ENCODE peak calls at places on chromosomes 12 and 14, in five cellular contexts. D is fibroblast of mammary gland, G is Caki2, W is HTR-8/SVneo, M is stomach. S is an unnamed sample.

GRCh38 chr12:54371328-54372112 is 7.2 kb upstream of the GPR84 start:
- DNase-seq in D (no peak), G (no peak), W (no peak), M (no peak), S (peak)

GRCh38 chr14:62076825-62077660 is 314.8 kb downstream of the SNAPC1 start:
- DNase-seq in D (no peak), G (no peak), W (no peak), M (no peak), S (no peak)

GRCh38 chr12:94308612-94309011 is 151.1 kb downstream of the CEP83 start:
- DNase-seq in D (peak), G (no peak), W (no peak), M (no peak), S (no peak)

GRCh38 chr12:95016120-95016519 is 12.6 kb upstream of the NDUFA12 start:
- DNase-seq in D (no peak), G (no peak), W (no peak), M (no peak), S (no peak)

GRCh38 chr12:113372371-113372770 is 14.0 kb downstream of the PLBD2 start:
- DNase-seq in D (no peak), G (no peak), W (no peak), M (no peak), S (no peak)

GRCh38 chr12:109124878-109125648 is 8.7 kb downstream of the ACACB start:
- DNase-seq in D (no peak), G (no peak), W (no peak), M (no peak), S (no peak)

GRCh38 chr14:65168840-65169239 is 66.5 kb upstream of the MAX start:
- DNase-seq in D (peak), G (no peak), W (no peak), M (no peak), S (no peak)

GRCh38 chr12:106113042-106113441 is 25.7 kb downstream of the NUAK1 start:
- DNase-seq in D (no peak), G (peak), W (no peak), M (no peak), S (no peak)

GRCh38 chr12:71128191-71128590 is 29.6 kb downstream of the TSPAN8 start:
- DNase-seq in D (peak), G (peak), W (no peak), M (no peak), S (no peak)

GRCh38 chr14:79407572-79407971 is 803.7 kb downstream of the DIO2 start:
- DNase-seq in D (no peak), G (no peak), W (no peak), M (no peak), S (no peak)

GRCh38 chr12:80352476-80352875 is 91.6 kb upstream of the PTPRQ start:
- DNase-seq in D (peak), G (no peak), W (peak), M (no peak), S (no peak)

GRCh38 chr14:44418856-44419255 is 88.2 kb downstream of the FSCB start:
- DNase-seq in D (no peak), G (no peak), W (no peak), M (no peak), S (no peak)

GRCh38 chr14:22973217-22974032 is 8.9 kb downstream of the AJUBA start:
- DNase-seq in D (peak), G (peak), W (peak), M (peak), S (peak)

GRCh38 chr12:122610911-122611310 is 83.9 kb downstream of the KNTC1 start:
- DNase-seq in D (peak), G (no peak), W (no peak), M (no peak), S (no peak)

GRCh38 chr12:57475271-57476161 is 4.2 kb downstream of the ARHGAP9 start:
- DNase-seq in D (peak), G (no peak), W (no peak), M (no peak), S (no peak)

GRCh38 chr14:38790916-38791315 is 312.1 kb downstream of the SEC23A start:
- DNase-seq in D (no peak), G (no peak), W (no peak), M (no peak), S (no peak)

GRCh38 chr12:44589697-44590096 is 286.4 kb downstream of the NELL2 start:
- DNase-seq in D (no peak), G (peak), W (no peak), M (no peak), S (no peak)

GRCh38 chr12:128930591-128930990 is 77.3 kb downstream of the GLT1D1 start:
- DNase-seq in D (no peak), G (no peak), W (no peak), M (no peak), S (no peak)

GRCh38 chr14:68412505-68413496 is 380.1 kb downstream of the ZFP36L1 start:
- DNase-seq in D (no peak), G (peak), W (no peak), M (no peak), S (no peak)

GRCh38 chr12:32603858-32604257 is 75.2 kb upstream of the DNM1L start:
- DNase-seq in D (peak), G (no peak), W (no peak), M (no peak), S (no peak)

GRCh38 chr12:127911289-127911688 is 355.7 kb upstream of the TMEM132C start:
- DNase-seq in D (no peak), G (no peak), W (no peak), M (no peak), S (no peak)

GRCh38 chr12:43921666-43922337 is 85.9 kb downstream of the TMEM117 start:
- DNase-seq in D (peak), G (no peak), W (no peak), M (no peak), S (no peak)

GRCh38 chr12:121508533-121508932 is 72.3 kb downstream of the KDM2B start:
- DNase-seq in D (no peak), G (no peak), W (no peak), M (no peak), S (no peak)

GRCh38 chr12:57693317-57693658 is 644 bp upstream of the OS9 start:
- DNase-seq in D (no peak), G (no peak), W (no peak), M (no peak), S (no peak)

GRCh38 chr14:33198684-33199083 is 260.0 kb downstream of the NPAS3 start:
- DNase-seq in D (no peak), G (no peak), W (no peak), M (no peak), S (peak)

GRCh38 chr12:114671664-114672476 is 12.1 kb downstream of the TBX3 start:
- DNase-seq in D (no peak), G (no peak), W (no peak), M (no peak), S (peak)

GRCh38 chr14:56687123-56687522 is 107.5 kb downstream of the TMEM260 start:
- DNase-seq in D (no peak), G (peak), W (no peak), M (no peak), S (no peak)

GRCh38 chr12:132723015-132723763 is 12.5 kb downstream of the PGAM5 start:
- DNase-seq in D (peak), G (peak), W (no peak), M (no peak), S (no peak)

GRCh38 chr12:90729741-90730140 is 225.2 kb downstream of the CCER1 start:
- DNase-seq in D (peak), G (no peak), W (no peak), M (no peak), S (no peak)

GRCh38 chr14:30256627-30257026 is 302.3 kb upstream of the G2E3 start:
- DNase-seq in D (no peak), G (no peak), W (no peak), M (no peak), S (no peak)

GRCh38 chr12:48883305-48884171 is 17.9 kb upstream of the RND1 start:
- DNase-seq in D (no peak), G (no peak), W (no peak), M (peak), S (peak)

GRCh38 chr12:110234197-110235154 is 46.6 kb upstream of the ATP2A2 start:
- DNase-seq in D (no peak), G (no peak), W (no peak), M (no peak), S (no peak)

GRCh38 chr14:26765301-26765700 is 167.5 kb upstream of the NOVA1 start:
- DNase-seq in D (peak), G (no peak), W (no peak), M (no peak), S (no peak)